ENCODE peak calls at places on chromosome 12, in six cellular contexts. One of them, this sample, is unnamed.

GRCh38 chr12:85642810-85643209 is 193.4 kb downstream of the RASSF9 start:
- DNase-seq in head of caudate nucleus: no peak
- DNase-seq in H54: no peak
- DNase-seq in GM13976: no peak
- DNase-seq in A172: no peak
- DNase-seq in GM18507: no peak
- DNase-seq in this sample: no peak

GRCh38 chr12:88934163-88934747 is 354.0 kb upstream of the KITLG start:
- DNase-seq in H54: no peak
- DNase-seq in head of caudate nucleus: no peak
- DNase-seq in GM13976: no peak
- DNase-seq in GM18507: no peak
- DNase-seq in A172: peak
- DNase-seq in this sample: no peak

GRCh38 chr12:103140217-103140616 is 182.7 kb downstream of the ASCL1 start:
- DNase-seq in H54: no peak
- DNase-seq in head of caudate nucleus: no peak
- DNase-seq in A172: no peak
- DNase-seq in GM13976: no peak
- DNase-seq in GM18507: no peak
- DNase-seq in this sample: no peak

GRCh38 chr12:41302979-41303403 is 114.9 kb downstream of the PDZRN4 start:
- DNase-seq in head of caudate nucleus: no peak
- DNase-seq in GM18507: no peak
- DNase-seq in GM13976: no peak
- DNase-seq in H54: no peak
- DNase-seq in A172: peak
- DNase-seq in this sample: no peak

GRCh38 chr12:99810718-99811593 is 163.4 kb downstream of the GARIN6 start:
- DNase-seq in GM18507: no peak
- DNase-seq in H54: no peak
- DNase-seq in A172: peak
- DNase-seq in head of caudate nucleus: peak
- DNase-seq in GM13976: no peak
- DNase-seq in this sample: no peak

GRCh38 chr12:124434951-124435805 is 132.2 kb downstream of the NCOR2 start:
- DNase-seq in GM18507: no peak
- DNase-seq in GM13976: no peak
- DNase-seq in H54: no peak
- DNase-seq in A172: no peak
- DNase-seq in head of caudate nucleus: no peak
- DNase-seq in this sample: no peak

GRCh38 chr12:113461666-113462065 is 10.0 kb downstream of the LHX5 start:
- DNase-seq in H54: peak
- DNase-seq in A172: peak
- DNase-seq in GM18507: no peak
- DNase-seq in GM13976: peak
- DNase-seq in head of caudate nucleus: no peak
- DNase-seq in this sample: no peak

GRCh38 chr12:69658203-69658602 is 40.9 kb downstream of the BEST3 start:
- DNase-seq in GM18507: no peak
- DNase-seq in head of caudate nucleus: no peak
- DNase-seq in H54: no peak
- DNase-seq in GM13976: no peak
- DNase-seq in A172: no peak
- DNase-seq in this sample: no peak

GRCh38 chr12:52769354-52769753 is 7.8 kb downstream of the KRT76 start:
- DNase-seq in GM18507: no peak
- DNase-seq in head of caudate nucleus: no peak
- DNase-seq in GM13976: no peak
- DNase-seq in H54: no peak
- DNase-seq in A172: no peak
- DNase-seq in this sample: no peak

GRCh38 chr12:87779016-87779415 is 250.2 kb downstream of the C12orf50 start:
- DNase-seq in A172: peak
- DNase-seq in GM18507: no peak
- DNase-seq in H54: no peak
- DNase-seq in GM13976: no peak
- DNase-seq in head of caudate nucleus: no peak
- DNase-seq in this sample: no peak

GRCh38 chr12:84920331-84920730 is 7.7 kb upstream of the SLC6A15 start:
- DNase-seq in H54: no peak
- DNase-seq in GM18507: no peak
- DNase-seq in GM13976: no peak
- DNase-seq in A172: peak
- DNase-seq in head of caudate nucleus: no peak
- DNase-seq in this sample: no peak

GRCh38 chr12:9902539-9903228 is 21.4 kb downstream of the KLRF2 start:
- DNase-seq in H54: no peak
- DNase-seq in GM13976: no peak
- DNase-seq in A172: no peak
- DNase-seq in head of caudate nucleus: no peak
- DNase-seq in GM18507: no peak
- DNase-seq in this sample: no peak

GRCh38 chr12:24820872-24821271 is 128.0 kb downstream of the BCAT1 start:
- DNase-seq in A172: no peak
- DNase-seq in head of caudate nucleus: no peak
- DNase-seq in GM18507: no peak
- DNase-seq in H54: no peak
- DNase-seq in GM13976: no peak
- DNase-seq in this sample: no peak

GRCh38 chr12:101634724-101635123 is 40.0 kb downstream of the MYBPC1 start:
- DNase-seq in A172: no peak
- DNase-seq in H54: no peak
- DNase-seq in GM13976: peak
- DNase-seq in head of caudate nucleus: no peak
- DNase-seq in GM18507: peak
- DNase-seq in this sample: no peak

GRCh38 chr12:115752913-115753726 is 524.4 kb downstream of the MED13L start:
- DNase-seq in A172: peak
- DNase-seq in head of caudate nucleus: peak
- DNase-seq in H54: peak
- DNase-seq in GM18507: no peak
- DNase-seq in GM13976: peak
- DNase-seq in this sample: peak

GRCh38 chr12:52442600-52443061 is 8.5 kb upstream of the KRT75 start:
- DNase-seq in A172: peak
- DNase-seq in GM13976: peak
- DNase-seq in head of caudate nucleus: no peak
- DNase-seq in H54: peak
- DNase-seq in GM18507: no peak
- DNase-seq in this sample: no peak

GRCh38 chr12:102061096-102061555 is 665 bp downstream of the WASHC3 start:
- DNase-seq in H54: no peak
- DNase-seq in A172: peak
- DNase-seq in GM13976: peak
- DNase-seq in GM18507: no peak
- DNase-seq in head of caudate nucleus: no peak
- DNase-seq in this sample: no peak

GRCh38 chr12:75480469-75480949 is at the start of gene GLIPR1:
- DNase-seq in head of caudate nucleus: peak
- DNase-seq in H54: peak
- DNase-seq in GM13976: peak
- DNase-seq in A172: peak
- DNase-seq in GM18507: peak
- DNase-seq in this sample: peak

GRCh38 chr12:32110942-32111341 is 4.3 kb downstream of the BICD1 start:
- DNase-seq in A172: no peak
- DNase-seq in GM18507: no peak
- DNase-seq in GM13976: no peak
- DNase-seq in head of caudate nucleus: no peak
- DNase-seq in H54: no peak
- DNase-seq in this sample: no peak

GRCh38 chr12:92147491-92147890 is 1.8 kb upstream of the BTG1 start:
- DNase-seq in H54: no peak
- DNase-seq in head of caudate nucleus: no peak
- DNase-seq in GM13976: no peak
- DNase-seq in GM18507: no peak
- DNase-seq in A172: no peak
- DNase-seq in this sample: no peak

GRCh38 chr12:28033538-28033915 is 61.0 kb upstream of the PTHLH start:
- DNase-seq in head of caudate nucleus: no peak
- DNase-seq in A172: no peak
- DNase-seq in GM13976: no peak
- DNase-seq in H54: no peak
- DNase-seq in GM18507: no peak
- DNase-seq in this sample: no peak